ENCODE peak calls at places on chromosomes 11 and 22, in six cellular contexts. H is AG10803, F is nephron progenitor cell, S is tibial nerve, A is mesenteric fat pad, V is breast epithelium. N is an unnamed sample.

GRCh38 chr22:17119481-17120202 is 1.5 kb downstream of the TMEM121B start:
- DNase-seq in F (peak), H (no peak), V (no peak), S (no peak), A (no peak), N (no peak)

GRCh38 chr22:18905540-18906409 is at the start of gene DGCR6:
- DNase-seq in V (no peak), S (no peak), H (no peak), A (no peak), F (no peak), N (no peak)

GRCh38 chr11:34052608-34053160 is 1.2 kb downstream of the CAPRIN1 start:
- DNase-seq in F (peak), H (no peak), S (no peak), A (no peak), V (no peak), N (no peak)

GRCh38 chr22:40484906-40485660 is 114.7 kb downstream of the SGSM3 start:
- DNase-seq in F (peak), V (no peak), S (no peak), H (peak), A (no peak), N (no peak)

GRCh38 chr11:61701298-61701993 is 21.3 kb downstream of the DAGLA start:
- DNase-seq in A (no peak), S (no peak), F (peak), V (no peak), H (no peak), N (no peak)

GRCh38 chr22:31637938-31638618 is 23.9 kb downstream of the PISD start:
- DNase-seq in A (no peak), S (no peak), F (no peak), H (no peak), V (no peak), N (no peak)

GRCh38 chr22:28282346-28282745 is 363.3 kb upstream of the PITPNB start:
- DNase-seq in F (no peak), V (no peak), S (no peak), H (peak), A (no peak), N (no peak)

GRCh38 chr22:21443057-21443734 is 24.0 kb upstream of the TMEM191C start:
- DNase-seq in V (no peak), H (no peak), S (peak), F (no peak), A (peak), N (no peak)

GRCh38 chr11:44568706-44569473 is 3.4 kb downstream of the CD82 start:
- DNase-seq in H (peak), S (peak), F (no peak), V (peak), A (no peak), N (peak)

GRCh38 chr22:37741312-37741795 is 44.5 kb downstream of the TRIOBP start:
- DNase-seq in F (no peak), A (no peak), V (peak), S (peak), H (peak), N (no peak)

GRCh38 chr11:14513800-14514199 is 6.4 kb downstream of the PSMA1 start:
- DNase-seq in V (no peak), A (no peak), S (no peak), H (no peak), F (no peak), N (no peak)

GRCh38 chr22:46456818-46457163 is 80.6 kb downstream of the CELSR1 start:
- DNase-seq in S (no peak), V (no peak), F (no peak), A (no peak), H (no peak), N (no peak)

GRCh38 chr11:127252321-127252720 is 251.8 kb upstream of the KIRREL3 start:
- DNase-seq in F (no peak), H (no peak), V (no peak), A (no peak), S (no peak), N (no peak)

GRCh38 chr11:32266611-32267010 is 168.7 kb downstream of the WT1 start:
- DNase-seq in S (no peak), V (no peak), F (no peak), H (no peak), A (no peak), N (no peak)

GRCh38 chr11:60377737-60378136 is 595 bp upstream of the MS4A7 start:
- DNase-seq in V (peak), H (no peak), F (no peak), A (no peak), S (peak), N (no peak)

GRCh38 chr11:94895451-94895850 is 77.9 kb downstream of the CWC15 start:
- DNase-seq in V (no peak), S (no peak), H (peak), F (no peak), A (no peak), N (no peak)

GRCh38 chr11:61103851-61104423 is 1.6 kb downstream of the CD5 start:
- DNase-seq in V (no peak), S (no peak), A (no peak), H (no peak), F (no peak), N (no peak)

GRCh38 chr11:61919841-61920631 is 2.7 kb upstream of the RAB3IL1 start:
- DNase-seq in V (peak), A (peak), S (no peak), F (no peak), H (no peak), N (no peak)

GRCh38 chr11:23509023-23509422 is 648.7 kb upstream of the CCDC179 start:
- DNase-seq in S (no peak), F (no peak), A (no peak), V (no peak), H (no peak), N (no peak)

GRCh38 chr11:59716051-59716450 is 2.4 kb upstream of the OR10V1 start:
- DNase-seq in H (no peak), V (no peak), S (no peak), A (no peak), F (no peak), N (no peak)

GRCh38 chr11:15471709-15472404 is 357.1 kb downstream of the INSC start:
- DNase-seq in F (no peak), S (no peak), A (no peak), H (no peak), V (no peak), N (no peak)

GRCh38 chr11:127925430-127925829 is 661.9 kb downstream of the ETS1 start:
- DNase-seq in H (peak), V (no peak), F (no peak), A (no peak), S (no peak), N (no peak)